ENCODE peak calls at places on chromosome 22, in seven cellular contexts. Y, C, L, O, F, T and G are unnamed samples.

GRCh38 chr22:35625763-35626162 is 8.6 kb upstream of the MB start:
- DNase-seq in T (no peak), C (no peak), O (no peak), F (no peak), Y (no peak), L (no peak), G (no peak)

GRCh38 chr22:20238567-20239062 is 29.5 kb downstream of the RTN4R start:
- DNase-seq in L (no peak), Y (no peak), F (peak), T (peak), C (peak), O (peak), G (peak)

GRCh38 chr22:22553735-22554134 is 5.3 kb downstream of the PRAME start:
- DNase-seq in T (no peak), C (no peak), F (no peak), L (no peak), Y (no peak), O (no peak), G (no peak)

GRCh38 chr22:46112405-46112804 is 37.9 kb upstream of the PPARA start:
- DNase-seq in C (no peak), F (no peak), T (no peak), L (no peak), Y (no peak), O (no peak), G (no peak)

GRCh38 chr22:20764729-20765128 is 9.2 kb upstream of the SERPIND1 start:
- DNase-seq in C (no peak), F (no peak), T (no peak), L (no peak), O (no peak), Y (no peak), G (no peak)

GRCh38 chr22:37961062-37961461 is 7.6 kb downstream of the POLR2F start:
- DNase-seq in T (no peak), Y (no peak), C (no peak), F (no peak), L (no peak), O (no peak), G (no peak)

GRCh38 chr22:26648761-26649363 is 8.5 kb upstream of the MIAT start:
- DNase-seq in T (no peak), Y (no peak), L (no peak), F (no peak), C (no peak), O (no peak), G (no peak)

GRCh38 chr22:46902436-46902835 is 140.0 kb downstream of the TBC1D22A start:
- DNase-seq in C (no peak), F (no peak), O (no peak), T (no peak), Y (no peak), L (no peak), G (no peak)

GRCh38 chr22:38564669-38565068 is 5.3 kb downstream of the DMC1 start:
- DNase-seq in F (no peak), L (no peak), Y (no peak), O (no peak), T (no peak), C (no peak), G (no peak)

GRCh38 chr22:31036671-31037550 is 44.2 kb upstream of the SMTN start:
- DNase-seq in Y (no peak), O (no peak), C (no peak), T (no peak), F (no peak), L (peak), G (no peak)

GRCh38 chr22:44137415-44137814 is 43.3 kb upstream of the PARVG start:
- DNase-seq in C (no peak), F (no peak), L (no peak), Y (no peak), T (no peak), O (no peak), G (no peak)